ENCODE peak calls at places on chromosomes 3 and 15, in four cellular contexts. N is iris pigment epithelial cell, E is T follicular helper cell, Q is activated T-cell treated with anti-CD3 and anti-CD28 coated beads for 1 hour. L is an unnamed sample.
A peak's percentile ranks its signal among the peaks of the same experiment; 100 is the strongest.

GRCh38 chr3:130601662-130602061 is 84.7 kb downstream of the COL6A6 start:
- DNase-seq in N (peak; percentile 27), E (no peak), Q (no peak), L (no peak)

GRCh38 chr3:81925385-81925784 is 163.9 kb upstream of the GBE1 start:
- DNase-seq in N (no peak), E (no peak), Q (no peak), L (no peak)

GRCh38 chr15:101258238-101259144 is 6.6 kb upstream of the CHSY1 start:
- DNase-seq in N (peak; percentile 76), E (no peak), Q (peak; percentile 47), L (peak; percentile 48)

GRCh38 chr3:113532698-113533533 is 561 bp downstream of the SIDT1 start:
- DNase-seq in N (no peak), E (no peak), Q (peak; percentile 33), L (peak; percentile 20)

GRCh38 chr3:117519776-117520175 is 810.2 kb downstream of the TUSC7 start:
- DNase-seq in N (no peak), E (no peak), Q (no peak), L (no peak)

GRCh38 chr3:159732172-159733111 is 256.2 kb upstream of the IL12A start:
- DNase-seq in N (peak; percentile 91), E (no peak), Q (no peak), L (peak; percentile 96)

GRCh38 chr3:188680189-188680588 is 491.6 kb upstream of the TPRG1 start:
- DNase-seq in N (peak; percentile 49), E (no peak), Q (no peak), L (no peak)

GRCh38 chr3:128482175-128482856 is 10.7 kb downstream of the GATA2 start:
- DNase-seq in N (peak; percentile 59), E (no peak), Q (no peak), L (no peak)

GRCh38 chr15:83284563-83285283 is at the start of gene BNC1:
- DNase-seq in N (peak; percentile 50), E (no peak), Q (no peak), L (peak; percentile 70)

GRCh38 chr3:35883929-35884328 is 244.6 kb downstream of the ARPP21 start:
- DNase-seq in N (no peak), E (no peak), Q (no peak), L (no peak)

GRCh38 chr15:39554746-39555387 is 26.0 kb upstream of the THBS1 start:
- DNase-seq in N (no peak), E (no peak), Q (no peak), L (no peak)

GRCh38 chr15:77541421-77542181 is 91.1 kb downstream of the LINGO1 start:
- DNase-seq in N (peak; percentile 11), E (no peak), Q (no peak), L (no peak)

GRCh38 chr3:148459931-148460513 is 237.7 kb upstream of the AGTR1 start:
- DNase-seq in N (peak; percentile 20), E (no peak), Q (no peak), L (no peak)

GRCh38 chr15:69629631-69630161 is 177.1 kb downstream of the RPLP1 start:
- DNase-seq in N (no peak), E (no peak), Q (no peak), L (no peak)

GRCh38 chr3:102176393-102176792 is 258.4 kb upstream of the ZPLD1 start:
- DNase-seq in N (no peak), E (no peak), Q (no peak), L (no peak)

GRCh38 chr3:196641278-196642058 is 2.0 kb downstream of the NRROS start:
- DNase-seq in N (no peak), E (no peak), Q (no peak), L (no peak)

GRCh38 chr15:100515758-100516157 is 13.0 kb downstream of the CERS3 start:
- DNase-seq in N (no peak), E (no peak), Q (no peak), L (peak; percentile 55)

GRCh38 chr3:192831111-192831644 is 86.5 kb downstream of the MB21D2 start:
- DNase-seq in N (peak; percentile 95), E (no peak), Q (no peak), L (peak; percentile 64)

GRCh38 chr3:141151439-141151838 is 80.2 kb upstream of the PXYLP1 start:
- DNase-seq in N (no peak), E (no peak), Q (no peak), L (no peak)

GRCh38 chr3:73618461-73618860 is 6.3 kb downstream of the PDZRN3 start:
- DNase-seq in N (no peak), E (no peak), Q (no peak), L (no peak)

GRCh38 chr15:62591842-62592838 is 427.1 kb upstream of the C2CD4B start:
- DNase-seq in N (peak; percentile 22), E (no peak), Q (no peak), L (no peak)

GRCh38 chr3:111911446-111911845 is 52.4 kb downstream of the PHLDB2 start:
- DNase-seq in N (no peak), E (no peak), Q (no peak), L (no peak)

GRCh38 chr15:67420137-67420536 is 100.8 kb upstream of the C15orf61 start:
- DNase-seq in N (no peak), E (no peak), Q (no peak), L (no peak)